ENCODE peak calls at places on chromosome 16, in five cellular contexts. One of them, this sample, is unnamed. For H3K4me1, the result is how much of the 10 kb centered on the place peaks cover.

GRCh38 chr16:21727344-21727743 is 63.6 kb downstream of the OTOA start:
- DNase-seq in heart left ventricle: no peak
- DNase-seq in effector memory CD4-positive, alpha-beta T cell: no peak
- DNase-seq in ovary: no peak
- DNase-seq in Karpas-422: peak
- DNase-seq in this sample: no peak

GRCh38 chr16:7763111-7763510 is 430.5 kb downstream of the RBFOX1 start:
- DNase-seq in heart left ventricle: no peak
- DNase-seq in effector memory CD4-positive, alpha-beta T cell: no peak
- DNase-seq in ovary: no peak
- DNase-seq in Karpas-422: no peak
- DNase-seq in this sample: no peak

GRCh38 chr16:58348986-58349385 is 43.3 kb upstream of the GINS3 start:
- DNase-seq in heart left ventricle: no peak
- DNase-seq in effector memory CD4-positive, alpha-beta T cell: no peak
- DNase-seq in ovary: no peak
- DNase-seq in Karpas-422: no peak
- DNase-seq in this sample: no peak

GRCh38 chr16:71273384-71273783 is 15.8 kb downstream of the CMTR2 start:
- DNase-seq in heart left ventricle: no peak
- DNase-seq in effector memory CD4-positive, alpha-beta T cell: no peak
- DNase-seq in ovary: no peak
- DNase-seq in Karpas-422: peak
- DNase-seq in this sample: no peak

GRCh38 chr16:10938321-10938720 is 3.9 kb downstream of the DEXI start:
- DNase-seq in heart left ventricle: peak
- DNase-seq in effector memory CD4-positive, alpha-beta T cell: no peak
- DNase-seq in ovary: no peak
- DNase-seq in Karpas-422: no peak
- DNase-seq in this sample: no peak

GRCh38 chr16:65618335-65618734 is 496.5 kb upstream of the CDH11 start:
- DNase-seq in heart left ventricle: no peak
- DNase-seq in effector memory CD4-positive, alpha-beta T cell: no peak
- DNase-seq in ovary: no peak
- DNase-seq in Karpas-422: no peak
- DNase-seq in this sample: no peak

GRCh38 chr16:81492307-81492706 is 47.7 kb downstream of the CMIP start:
- DNase-seq in heart left ventricle: no peak
- DNase-seq in effector memory CD4-positive, alpha-beta T cell: no peak
- DNase-seq in ovary: no peak
- DNase-seq in Karpas-422: no peak
- DNase-seq in this sample: no peak

GRCh38 chr16:80285089-80285488 is 255.7 kb upstream of the DYNLRB2 start:
- DNase-seq in heart left ventricle: no peak
- DNase-seq in effector memory CD4-positive, alpha-beta T cell: no peak
- DNase-seq in ovary: no peak
- DNase-seq in Karpas-422: no peak
- DNase-seq in this sample: no peak

GRCh38 chr16:16158082-16158658 is 65.1 kb downstream of the ABCC6 start:
- DNase-seq in heart left ventricle: no peak
- DNase-seq in effector memory CD4-positive, alpha-beta T cell: no peak
- DNase-seq in ovary: no peak
- DNase-seq in Karpas-422: no peak
- DNase-seq in this sample: no peak

GRCh38 chr16:285146-286055 is 2.4 kb downstream of the PDIA2 start:
- DNase-seq in heart left ventricle: no peak
- DNase-seq in effector memory CD4-positive, alpha-beta T cell: no peak
- DNase-seq in ovary: no peak
- DNase-seq in Karpas-422: no peak
- DNase-seq in this sample: no peak

GRCh38 chr16:23595246-23595950 is 718 bp downstream of the NDUFAB1 start:
- DNase-seq in heart left ventricle: no peak
- DNase-seq in effector memory CD4-positive, alpha-beta T cell: no peak
- DNase-seq in ovary: no peak
- DNase-seq in Karpas-422: peak
- DNase-seq in this sample: no peak

GRCh38 chr16:77403732-77404131 is 31.1 kb downstream of the ADAMTS18 start:
- DNase-seq in heart left ventricle: no peak
- DNase-seq in effector memory CD4-positive, alpha-beta T cell: no peak
- DNase-seq in ovary: no peak
- DNase-seq in Karpas-422: no peak
- DNase-seq in this sample: no peak

GRCh38 chr16:73152731-73153130 is 104.8 kb upstream of the ZFHX3 start:
- DNase-seq in heart left ventricle: no peak
- DNase-seq in effector memory CD4-positive, alpha-beta T cell: no peak
- DNase-seq in ovary: no peak
- DNase-seq in Karpas-422: no peak
- DNase-seq in this sample: no peak

GRCh38 chr16:18950469-18951185 is 24.4 kb upstream of the SMG1 start:
- DNase-seq in heart left ventricle: no peak
- DNase-seq in effector memory CD4-positive, alpha-beta T cell: no peak
- DNase-seq in ovary: no peak
- DNase-seq in Karpas-422: no peak
- DNase-seq in this sample: no peak

GRCh38 chr16:35565626-35566025 is 2106.2 kb downstream of the TP53TG3F start:
- DNase-seq in heart left ventricle: no peak
- DNase-seq in effector memory CD4-positive, alpha-beta T cell: no peak
- DNase-seq in ovary: no peak
- DNase-seq in Karpas-422: no peak
- DNase-seq in this sample: no peak

GRCh38 chr16:860891-861290 is 60.4 kb upstream of the GNG13 start:
- DNase-seq in heart left ventricle: no peak
- DNase-seq in effector memory CD4-positive, alpha-beta T cell: no peak
- DNase-seq in ovary: no peak
- DNase-seq in Karpas-422: no peak
- DNase-seq in this sample: no peak

GRCh38 chr16:2213817-2214720 is 571 bp downstream of the PGP start:
- DNase-seq in heart left ventricle: no peak
- DNase-seq in effector memory CD4-positive, alpha-beta T cell: no peak
- DNase-seq in ovary: peak
- DNase-seq in Karpas-422: peak
- DNase-seq in this sample: no peak

GRCh38 chr16:1261131-1261917 is 5.5 kb downstream of the TPSD1 start:
- DNase-seq in heart left ventricle: peak
- DNase-seq in effector memory CD4-positive, alpha-beta T cell: no peak
- DNase-seq in ovary: no peak
- DNase-seq in Karpas-422: peak
- DNase-seq in this sample: no peak

GRCh38 chr16:48447940-48448536 is 62.8 kb upstream of the SIAH1 start:
- DNase-seq in heart left ventricle: no peak
- DNase-seq in effector memory CD4-positive, alpha-beta T cell: no peak
- DNase-seq in ovary: no peak
- DNase-seq in Karpas-422: no peak
- DNase-seq in this sample: no peak

GRCh38 chr16:89478576-89479221 is 11.7 kb downstream of the ANKRD11 start:
- DNase-seq in heart left ventricle: no peak
- DNase-seq in effector memory CD4-positive, alpha-beta T cell: no peak
- DNase-seq in ovary: no peak
- DNase-seq in Karpas-422: no peak
- DNase-seq in this sample: no peak

GRCh38 chr16:51994597-51994996 is 552.3 kb downstream of the TOX3 start:
- DNase-seq in heart left ventricle: peak
- DNase-seq in effector memory CD4-positive, alpha-beta T cell: no peak
- DNase-seq in ovary: no peak
- DNase-seq in Karpas-422: no peak
- DNase-seq in this sample: peak

GRCh38 chr16:15482068-15482747 is 47.8 kb downstream of the BMERB1 start:
- DNase-seq in heart left ventricle: peak
- DNase-seq in effector memory CD4-positive, alpha-beta T cell: no peak
- DNase-seq in ovary: peak
- DNase-seq in Karpas-422: no peak
- DNase-seq in this sample: peak

GRCh38 chr16:1773703-1774455 is 945 bp upstream of the MRPS34 start:
- DNase-seq in heart left ventricle: peak
- DNase-seq in effector memory CD4-positive, alpha-beta T cell: no peak
- DNase-seq in ovary: no peak
- DNase-seq in Karpas-422: peak
- DNase-seq in this sample: peak

GRCh38 chr16:2752850-2753522 is 548 bp downstream of the SRRM2 start:
- DNase-seq in heart left ventricle: peak
- DNase-seq in effector memory CD4-positive, alpha-beta T cell: no peak
- DNase-seq in ovary: peak
- DNase-seq in Karpas-422: peak
- DNase-seq in this sample: no peak

GRCh38 chr16:68786685-68787418 is 49.8 kb downstream of the CDH1 start:
- DNase-seq in heart left ventricle: no peak
- DNase-seq in effector memory CD4-positive, alpha-beta T cell: no peak
- DNase-seq in ovary: peak
- DNase-seq in Karpas-422: peak
- DNase-seq in this sample: no peak

GRCh38 chr16:3118846-3119245 is 6.5 kb downstream of the ZNF205 start:
- DNase-seq in heart left ventricle: no peak
- DNase-seq in effector memory CD4-positive, alpha-beta T cell: no peak
- DNase-seq in ovary: no peak
- DNase-seq in Karpas-422: no peak
- DNase-seq in this sample: no peak

GRCh38 chr16:86805210-86805609 is 226.9 kb downstream of the FOXL1 start:
- DNase-seq in heart left ventricle: peak
- DNase-seq in effector memory CD4-positive, alpha-beta T cell: no peak
- DNase-seq in ovary: no peak
- DNase-seq in Karpas-422: no peak
- DNase-seq in this sample: no peak

GRCh38 chr16:9113707-9114106 is 22.3 kb downstream of the HAPSTR1 start:
- DNase-seq in heart left ventricle: no peak
- DNase-seq in effector memory CD4-positive, alpha-beta T cell: no peak
- DNase-seq in ovary: no peak
- DNase-seq in Karpas-422: no peak
- DNase-seq in this sample: no peak
- H3K4me1 ChIP-seq in heart left ventricle: half or more
- H3K4me1 ChIP-seq in effector memory CD4-positive, alpha-beta T cell: under half
- H3K4me1 ChIP-seq in ovary: under half
- H3K4me1 ChIP-seq in Karpas-422: under half
- H3K4me1 ChIP-seq in this sample: under half

GRCh38 chr16:88416686-88417085 is 33.9 kb downstream of the ZNF469 start:
- DNase-seq in heart left ventricle: no peak
- DNase-seq in effector memory CD4-positive, alpha-beta T cell: no peak
- DNase-seq in ovary: no peak
- DNase-seq in Karpas-422: no peak
- DNase-seq in this sample: no peak

GRCh38 chr16:88418869-88419268 is 34.2 kb upstream of the ZFPM1 start:
- DNase-seq in heart left ventricle: no peak
- DNase-seq in effector memory CD4-positive, alpha-beta T cell: no peak
- DNase-seq in ovary: no peak
- DNase-seq in Karpas-422: no peak
- DNase-seq in this sample: no peak

GRCh38 chr16:88415381-88416323 is 32.9 kb downstream of the ZNF469 start:
- DNase-seq in heart left ventricle: no peak
- DNase-seq in effector memory CD4-positive, alpha-beta T cell: no peak
- DNase-seq in ovary: no peak
- DNase-seq in Karpas-422: peak
- DNase-seq in this sample: no peak

GRCh38 chr16:88419790-88420189 is 33.3 kb upstream of the ZFPM1 start:
- DNase-seq in heart left ventricle: no peak
- DNase-seq in effector memory CD4-positive, alpha-beta T cell: no peak
- DNase-seq in ovary: no peak
- DNase-seq in Karpas-422: no peak
- DNase-seq in this sample: no peak

DNA sequence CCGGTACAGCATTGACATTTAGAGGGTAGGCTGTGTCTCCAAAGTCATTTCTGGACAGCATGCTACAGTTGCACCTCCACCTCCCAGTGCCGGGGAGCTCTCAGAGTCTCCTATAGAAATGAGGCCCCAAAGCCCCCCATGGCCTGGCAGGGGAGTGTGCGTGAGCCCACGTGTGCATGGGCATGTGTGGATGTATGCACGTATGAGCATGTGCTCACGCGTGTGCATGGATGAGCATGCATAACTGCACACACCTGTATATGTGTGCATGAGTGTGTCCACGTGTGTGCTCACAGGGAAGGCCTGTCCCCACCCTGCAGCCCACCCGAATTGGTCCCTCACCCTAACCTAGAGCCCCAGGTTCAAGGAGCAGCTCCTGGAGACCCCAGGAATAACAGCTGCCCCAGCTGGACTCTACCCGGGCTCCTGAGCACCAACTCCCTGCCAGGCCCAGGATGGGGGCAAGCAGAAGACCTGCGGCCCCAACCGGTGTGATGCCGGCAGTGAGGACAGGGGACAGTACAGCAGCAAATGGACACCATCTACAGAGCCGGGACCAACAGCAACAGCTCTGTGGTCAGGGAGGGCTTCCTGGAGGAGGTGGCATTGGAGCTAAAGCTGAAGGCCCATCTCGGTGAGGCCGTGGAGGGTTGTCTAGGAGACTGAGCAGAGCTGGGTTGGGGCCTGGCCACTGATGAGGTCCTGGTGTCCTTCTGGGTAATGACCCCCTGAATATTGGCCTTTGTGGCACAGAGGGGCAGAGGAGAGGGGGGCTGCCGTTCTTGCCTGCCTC is 35.1 kb downstream of the ZNF469 start:
- DNase-seq in heart left ventricle: no peak
- DNase-seq in effector memory CD4-positive, alpha-beta T cell: no peak
- DNase-seq in ovary: no peak
- DNase-seq in Karpas-422: no peak
- DNase-seq in this sample: no peak
- H3K4me1 ChIP-seq in heart left ventricle: under half
- H3K4me1 ChIP-seq in effector memory CD4-positive, alpha-beta T cell: under half
- H3K4me1 ChIP-seq in ovary: under half
- H3K4me1 ChIP-seq in Karpas-422: under half
- H3K4me1 ChIP-seq in this sample: under half

GRCh38 chr16:85591381-85591780 is 21.7 kb upstream of the GSE1 start:
- DNase-seq in heart left ventricle: no peak
- DNase-seq in effector memory CD4-positive, alpha-beta T cell: no peak
- DNase-seq in ovary: no peak
- DNase-seq in Karpas-422: no peak
- DNase-seq in this sample: no peak

GRCh38 chr16:85588562-85589503 is 24.3 kb upstream of the GSE1 start:
- DNase-seq in heart left ventricle: no peak
- DNase-seq in effector memory CD4-positive, alpha-beta T cell: no peak
- DNase-seq in ovary: no peak
- DNase-seq in Karpas-422: no peak
- DNase-seq in this sample: no peak

GRCh38 chr16:85592700-85593502 is 20.2 kb upstream of the GSE1 start:
- DNase-seq in heart left ventricle: no peak
- DNase-seq in effector memory CD4-positive, alpha-beta T cell: no peak
- DNase-seq in ovary: no peak
- DNase-seq in Karpas-422: no peak
- DNase-seq in this sample: no peak

GRCh38 chr16:85589688-85590505 is 23.2 kb upstream of the GSE1 start:
- DNase-seq in heart left ventricle: no peak
- DNase-seq in effector memory CD4-positive, alpha-beta T cell: no peak
- DNase-seq in ovary: no peak
- DNase-seq in Karpas-422: no peak
- DNase-seq in this sample: no peak

DNA sequence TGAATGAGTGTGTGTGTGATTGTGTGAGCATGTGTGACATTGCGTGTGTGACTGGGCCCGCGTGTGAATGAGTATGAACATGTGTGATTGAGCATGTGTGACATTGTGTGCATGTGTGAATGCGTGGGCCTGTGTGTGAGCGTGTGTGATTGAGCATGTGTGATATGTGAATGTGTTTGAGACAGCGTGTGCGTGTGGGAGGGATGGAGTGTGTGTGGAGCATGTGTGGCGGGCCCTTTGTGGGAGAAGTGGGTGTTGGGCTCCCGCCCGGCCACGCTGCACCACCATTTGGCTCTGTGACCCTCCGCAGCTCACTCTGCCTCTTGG is 22.7 kb upstream of the GSE1 start:
- DNase-seq in heart left ventricle: no peak
- DNase-seq in effector memory CD4-positive, alpha-beta T cell: no peak
- DNase-seq in ovary: no peak
- DNase-seq in Karpas-422: no peak
- DNase-seq in this sample: no peak
- H3K4me1 ChIP-seq in heart left ventricle: under half
- H3K4me1 ChIP-seq in effector memory CD4-positive, alpha-beta T cell: under half
- H3K4me1 ChIP-seq in ovary: under half
- H3K4me1 ChIP-seq in Karpas-422: under half
- H3K4me1 ChIP-seq in this sample: under half

GRCh38 chr16:17346774-17347569 is 123.8 kb downstream of the XYLT1 start:
- DNase-seq in heart left ventricle: no peak
- DNase-seq in effector memory CD4-positive, alpha-beta T cell: no peak
- DNase-seq in ovary: no peak
- DNase-seq in Karpas-422: no peak
- DNase-seq in this sample: no peak
- H3K4me1 ChIP-seq in heart left ventricle: under half
- H3K4me1 ChIP-seq in effector memory CD4-positive, alpha-beta T cell: under half
- H3K4me1 ChIP-seq in ovary: under half
- H3K4me1 ChIP-seq in Karpas-422: under half
- H3K4me1 ChIP-seq in this sample: under half

This sample was measured in lung.